ENCODE peak calls at places on chromosome 11, in seven cellular contexts. X is CD8-positive, alpha-beta memory T cell; N is stomach; G is naive thymus-derived CD4-positive, alpha-beta T cell; M is bronchial epithelial cell; Z is H7; I is aorta. L is an unnamed sample.
A peak's percentile ranks its signal among the peaks of the same experiment; 100 is the strongest.

GRCh38 chr11:66845876-66846212 is 2.6 kb downstream of the RCE1 start:
- DNase-seq in X (no peak), N (peak; percentile 21), G (peak; percentile 18), M (no peak), Z (no peak), I (peak; percentile 46), L (no peak)

GRCh38 chr11:3109921-3110706 is 52.9 kb upstream of the CARS1 start:
- DNase-seq in X (peak; percentile 22), N (peak; percentile 47), G (peak; percentile 35), M (peak; percentile 29), Z (peak; percentile 97), I (peak; percentile 84), L (no peak)

GRCh38 chr11:80523057-80523456 is 1082.2 kb upstream of the TENM4 start:
- DNase-seq in X (no peak), N (no peak), G (no peak), M (peak; percentile 39), Z (no peak), I (no peak), L (no peak)

GRCh38 chr11:87574193-87574592 is 536.5 kb downstream of the TMEM135 start:
- DNase-seq in X (no peak), N (no peak), G (no peak), M (no peak), Z (no peak), I (no peak), L (no peak)

GRCh38 chr11:105923814-105924213 is 98.2 kb downstream of the MSANTD4 start:
- DNase-seq in X (no peak), N (no peak), G (no peak), M (no peak), Z (no peak), I (no peak), L (no peak)

GRCh38 chr11:121592708-121593107 is 139.9 kb upstream of the SORL1-AS1 start:
- DNase-seq in X (no peak), N (no peak), G (no peak), M (no peak), Z (no peak), I (no peak), L (no peak)

GRCh38 chr11:67820079-67820478 is 145.7 kb upstream of the ALDH3B2 start:
- DNase-seq in X (no peak), N (no peak), G (no peak), M (no peak), Z (no peak), I (no peak), L (no peak)

GRCh38 chr11:76147106-76147735 is 59.1 kb downstream of the WNT11 start:
- DNase-seq in X (no peak), N (no peak), G (no peak), M (no peak), Z (peak; percentile 35), I (peak; percentile 62), L (no peak)

GRCh38 chr11:126879516-126879915 is 121.1 kb downstream of the KIRREL3 start:
- DNase-seq in X (no peak), N (no peak), G (no peak), M (no peak), Z (no peak), I (no peak), L (no peak)

GRCh38 chr11:62410972-62411371 is 7.9 kb upstream of the SCGB1A1 start:
- DNase-seq in X (no peak), N (no peak), G (no peak), M (peak; percentile 41), Z (peak; percentile 28), I (no peak), L (no peak)

GRCh38 chr11:10303558-10304363 is 1.1 kb upstream of the ADM start:
- DNase-seq in X (no peak), N (peak; percentile 48), G (no peak), M (peak; percentile 86), Z (peak; percentile 79), I (peak; percentile 81), L (no peak)

GRCh38 chr11:33347490-33348125 is 90.4 kb downstream of the HIPK3 start:
- DNase-seq in X (no peak), N (no peak), G (no peak), M (no peak), Z (no peak), I (no peak), L (peak; percentile 30)

GRCh38 chr11:96391698-96392307 is 2.0 kb downstream of the JRKL start:
- DNase-seq in X (no peak), N (no peak), G (no peak), M (peak; percentile 29), Z (no peak), I (no peak), L (no peak)

GRCh38 chr11:2300936-2301630 is 635 bp downstream of the C11orf21 start:
- DNase-seq in X (no peak), N (peak; percentile 23), G (peak; percentile 25), M (no peak), Z (peak; percentile 63), I (peak; percentile 63), L (no peak)

GRCh38 chr11:61334434-61335354 is 1.7 kb downstream of the TKFC start:
- DNase-seq in X (no peak), N (no peak), G (no peak), M (peak; percentile 65), Z (no peak), I (peak; percentile 62), L (no peak)

GRCh38 chr11:27596388-27596787 is 89.8 kb upstream of the LIN7C start:
- DNase-seq in X (no peak), N (no peak), G (no peak), M (no peak), Z (peak; percentile 2), I (no peak), L (no peak)

GRCh38 chr11:62671272-62671603 is 235 bp upstream of the UQCC3 start:
- DNase-seq in X (peak; percentile 23), N (no peak), G (no peak), M (no peak), Z (no peak), I (no peak), L (no peak)

GRCh38 chr11:15651782-15652181 is 537.1 kb downstream of the INSC start:
- DNase-seq in X (no peak), N (no peak), G (no peak), M (no peak), Z (peak; percentile 22), I (no peak), L (no peak)

GRCh38 chr11:15653191-15653590 is 538.5 kb downstream of the INSC start:
- DNase-seq in X (no peak), N (no peak), G (no peak), M (no peak), Z (no peak), I (no peak), L (no peak)

GRCh38 chr11:15650105-15650938 is 535.6 kb downstream of the INSC start:
- DNase-seq in X (peak; percentile 33), N (peak; percentile 93), G (peak; percentile 78), M (peak; percentile 68), Z (peak; percentile 96), I (peak; percentile 98), L (peak; percentile 80)

GRCh38 chr11:15651033-15651432 is 536.3 kb downstream of the INSC start:
- DNase-seq in X (no peak), N (no peak), G (no peak), M (no peak), Z (peak; percentile 17), I (no peak), L (no peak)

DNA sequence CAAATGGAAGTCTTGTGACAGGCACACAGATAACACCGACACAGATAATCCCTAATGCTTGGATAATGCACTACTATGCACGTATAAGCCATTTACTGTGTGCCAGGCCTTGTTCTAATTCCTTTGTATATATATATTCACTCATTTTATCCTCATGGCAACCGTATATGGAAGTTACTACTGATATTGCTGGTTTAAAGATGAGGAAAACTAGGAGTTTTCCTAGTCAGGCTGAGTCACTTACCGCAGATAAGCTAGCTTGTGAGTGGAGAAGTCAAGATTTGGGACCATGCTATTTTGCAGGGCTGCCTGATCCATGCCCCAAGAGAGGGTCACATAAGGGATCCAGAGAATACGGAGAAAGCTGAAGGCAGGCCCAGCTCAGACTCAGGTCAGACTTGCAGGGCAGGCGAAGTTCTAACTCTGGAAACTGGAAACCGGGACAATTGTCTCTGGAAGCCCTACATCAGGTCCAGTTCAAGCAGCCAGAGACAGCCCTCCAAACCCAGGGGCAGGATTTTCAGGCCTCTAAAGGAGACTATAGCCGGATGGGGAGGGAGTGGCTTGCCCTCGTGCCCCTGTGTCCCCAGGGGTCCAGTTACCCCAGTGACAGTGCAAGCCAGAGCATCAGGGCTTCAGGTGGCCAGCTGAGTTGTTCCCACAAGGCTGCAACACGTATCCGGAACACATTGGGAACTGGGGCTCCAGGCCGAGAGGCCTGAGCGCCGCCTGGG is 534.8 kb downstream of the INSC start:
- DNase-seq in X (no peak), N (no peak), G (no peak), M (no peak), Z (no peak), I (no peak), L (no peak)
- H3K4me3 ChIP-seq in X (no peak overlapping the region), N (no peak overlapping the region), G (no peak overlapping the region), M (no peak overlapping the region), Z (no peak overlapping the region), I (no peak overlapping the region), L (no peak overlapping the region)

DNA sequence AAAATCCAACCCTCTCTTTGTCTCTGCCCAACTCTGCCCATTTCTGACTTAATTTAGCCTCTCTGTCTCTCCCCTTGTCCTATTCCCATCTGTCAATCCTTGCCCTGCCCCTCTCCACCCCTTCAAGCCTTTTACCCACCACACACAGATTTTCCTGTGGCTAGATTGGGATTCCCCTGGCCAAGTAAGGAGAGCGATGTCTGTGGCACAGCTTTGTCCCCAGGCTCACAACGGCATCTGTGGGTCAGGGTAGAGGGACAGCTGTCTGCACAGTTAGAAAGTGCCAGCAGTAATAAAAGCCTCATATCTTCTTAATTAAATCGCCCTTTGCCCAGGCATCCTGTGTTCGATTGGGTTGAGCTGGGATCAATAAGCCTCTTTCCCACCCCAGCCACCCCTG is 1.3 kb upstream of the KCNC1 start:
- DNase-seq in X (no peak), N (no peak), G (no peak), M (no peak), Z (no peak), I (peak; percentile 21), L (no peak)
- H3K27me3 ChIP-seq in X (peaks cover 19% of the 10 kb centered on the region), N (peaks cover 48% of the 10 kb centered on the region), G (peaks cover 4% of the 10 kb centered on the region), M (peaks cover 35% of the 10 kb centered on the region), Z (peaks cover 69% of the 10 kb centered on the region), I (no peaks in the 10 kb centered on the region), L (no peaks in the 10 kb centered on the region)

DNA sequence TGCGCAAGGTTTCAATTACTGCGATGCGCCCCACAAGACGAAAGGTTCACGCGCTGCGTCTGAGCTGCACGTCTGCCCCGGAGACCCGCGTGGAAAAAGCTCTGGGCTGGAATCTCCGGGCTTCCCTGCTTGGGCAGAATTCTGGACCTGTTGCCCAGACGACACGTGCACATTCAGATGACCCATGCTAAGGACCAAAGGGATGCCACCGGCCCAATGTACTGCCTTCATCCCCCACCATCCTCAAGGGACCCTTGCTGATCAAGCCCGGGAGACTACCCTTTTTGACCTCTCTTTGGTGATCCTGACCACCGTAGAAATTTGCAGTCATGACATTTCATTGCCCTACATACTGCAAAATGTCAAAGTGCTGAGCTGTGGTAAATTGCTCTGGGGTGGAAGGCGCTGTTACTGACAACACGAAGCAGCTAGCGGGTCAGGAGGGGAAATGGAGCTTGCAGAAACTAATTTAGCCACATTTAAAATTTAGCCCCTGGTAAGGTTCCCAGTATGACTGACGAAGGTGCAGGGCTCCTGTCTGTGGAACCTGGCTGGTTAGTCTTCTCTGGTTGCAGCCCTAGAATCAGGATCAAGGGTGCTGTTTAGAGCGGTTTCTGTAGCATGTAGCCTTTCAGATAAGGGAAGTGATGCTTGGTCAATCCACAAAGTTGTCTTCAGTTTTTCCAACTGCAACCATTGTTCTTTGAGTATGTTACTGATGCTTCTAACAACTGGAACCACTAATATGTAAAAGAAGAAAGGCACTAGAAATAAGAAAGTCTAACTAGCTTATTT is 81.9 kb downstream of the PRR5L start:
- DNase-seq in X (no peak), N (no peak), G (no peak), M (no peak), Z (peak; percentile 46), I (no peak), L (no peak)
- H3K4me3 ChIP-seq in X (peak overlapping the region; percentile 84), N (peak overlapping the region; percentile 61), G (peak overlapping the region; percentile 71), M (peak overlapping the region; percentile 68), Z (peak overlapping the region; percentile 67), I (peak overlapping the region; percentile 30), L (peak overlapping the region; percentile 54)

GRCh38 chr11:20342347-20343279 is 20.9 kb upstream of the HTATIP2 start:
- DNase-seq in X (no peak), N (no peak), G (no peak), M (no peak), Z (peak; percentile 26), I (no peak), L (no peak)
- H3K27me3 ChIP-seq in X (peaks cover 17% of the 10 kb centered on the region), N (peaks cover 14% of the 10 kb centered on the region), G (no peaks in the 10 kb centered on the region), M (peaks cover 2% of the 10 kb centered on the region), Z (no peaks in the 10 kb centered on the region), I (no peaks in the 10 kb centered on the region), L (peaks cover 2% of the 10 kb centered on the region)

L was measured in GM06990.